ENCODE peak calls at places on chromosomes 11 and 22, in seven cellular contexts. V, K, M, W, B, Z and P are unnamed samples. For H3K4me1, the result is how much of the 10 kb centered on the place peaks cover.

GRCh38 chr11:103898065-103898464 is 138.4 kb upstream of the DDI1 start:
- DNase-seq in K (no peak), V (no peak), M (no peak), Z (no peak), W (no peak), B (no peak), P (no peak)

GRCh38 chr22:29727248-29727551 is 7.4 kb downstream of the CABP7 start:
- DNase-seq in K (no peak), V (peak), M (peak), B (no peak), Z (peak), W (no peak), P (no peak)

GRCh38 chr11:132177106-132177505 is 806.7 kb downstream of the NTM start:
- DNase-seq in W (no peak), V (peak), Z (peak), B (no peak), K (no peak), M (no peak), P (no peak)

GRCh38 chr11:57324886-57325734 is at the start of gene TNKS1BP1:
- DNase-seq in M (peak), K (peak), Z (peak), V (peak), W (no peak), B (peak), P (peak)

GRCh38 chr11:33944693-33945424 is 53.0 kb upstream of the LMO2 start:
- DNase-seq in K (no peak), B (no peak), M (no peak), W (no peak), Z (no peak), V (no peak), P (no peak)

GRCh38 chr22:38578505-38578904 is 8.5 kb upstream of the DMC1 start:
- DNase-seq in K (no peak), Z (no peak), M (no peak), V (no peak), W (no peak), B (peak), P (no peak)

GRCh38 chr11:67495234-67496005 is 9.7 kb downstream of the PITPNM1 start:
- DNase-seq in B (no peak), K (no peak), W (no peak), Z (no peak), V (no peak), M (no peak), P (no peak)

GRCh38 chr11:9831122-9831521 is 167.2 kb downstream of the SWAP70 start:
- DNase-seq in M (no peak), Z (no peak), V (no peak), W (no peak), K (no peak), B (no peak), P (no peak)

GRCh38 chr11:134614141-134614540 is 202.1 kb upstream of the B3GAT1 start:
- DNase-seq in V (no peak), W (no peak), K (no peak), Z (no peak), M (no peak), B (no peak), P (no peak)

GRCh38 chr11:134615041-134615615 is 203.1 kb upstream of the B3GAT1 start:
- DNase-seq in V (no peak), K (no peak), W (no peak), B (no peak), M (no peak), Z (no peak), P (no peak)

GRCh38 chr11:134616048-134616447 is 204.0 kb upstream of the B3GAT1 start:
- DNase-seq in Z (no peak), K (no peak), B (no peak), V (no peak), W (no peak), M (no peak), P (no peak)

GRCh38 chr11:134613646-134614045 is 201.6 kb upstream of the B3GAT1 start:
- DNase-seq in B (peak), M (no peak), V (no peak), K (no peak), W (no peak), Z (no peak), P (no peak)

DNA sequence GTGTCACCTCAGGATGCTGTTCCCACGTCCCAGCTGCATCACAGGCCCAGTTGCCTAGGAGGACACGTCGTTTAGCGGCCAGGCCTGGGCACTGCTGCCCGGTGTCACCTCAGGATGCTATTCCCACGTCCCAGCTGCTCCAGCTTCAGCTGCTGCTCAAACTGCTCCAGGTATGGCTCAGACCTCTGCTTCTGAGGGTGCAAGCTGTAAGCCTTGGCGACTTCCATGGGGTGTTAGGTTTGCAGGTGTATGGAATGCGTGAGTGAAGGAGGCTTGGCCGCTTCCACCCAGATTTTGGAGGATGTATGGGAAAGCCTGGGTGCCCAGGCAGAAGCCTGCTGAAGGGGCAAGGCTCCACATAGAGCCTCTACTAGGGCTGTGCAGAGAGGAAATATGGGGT is 205.3 kb upstream of the B3GAT1 start:
- DNase-seq in Z (no peak), V (no peak), M (no peak), B (no peak), W (no peak), K (no peak), P (no peak)
- TF ChIP-seq POLR2AphosphoS5 in Z (no peak), V (no peak), M (no peak), B (no peak), W (no peak), K (no peak), P (no peak)

DNA sequence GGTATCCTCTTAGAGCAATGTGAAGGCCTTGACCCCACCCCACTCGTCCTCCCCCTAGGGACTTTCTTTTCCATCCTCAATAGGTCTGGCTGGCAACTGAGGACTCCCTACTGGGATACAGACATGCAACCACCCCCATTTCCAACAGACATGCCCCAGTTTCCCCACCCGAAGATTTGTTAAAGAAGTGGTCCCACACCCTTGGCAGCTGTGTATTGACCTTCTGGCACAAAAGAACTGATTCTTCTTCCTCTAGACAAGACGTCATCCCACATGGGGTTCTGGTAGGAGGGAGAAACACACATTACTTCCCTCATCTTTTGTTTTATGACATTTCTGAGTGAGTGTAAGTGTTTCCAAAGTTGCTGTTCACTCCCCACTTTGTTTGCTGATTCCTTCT is 4.6 kb downstream of the KIRREL3 start:
- DNase-seq in Z (no peak), W (no peak), K (no peak), V (no peak), B (no peak), M (no peak), P (no peak)
- H3K4me1 ChIP-seq in Z (under half), W (under half), K (under half), V (under half), B (under half), M (under half), P (under half)

GRCh38 chr11:71371674-71372069 is 76.5 kb downstream of the DHCR7 start:
- DNase-seq in K (no peak), V (no peak), M (no peak), B (no peak), Z (no peak), W (no peak), P (no peak)

GRCh38 chr11:71369411-71369810 is 78.8 kb downstream of the DHCR7 start:
- DNase-seq in B (no peak), Z (no peak), W (no peak), K (no peak), M (no peak), V (no peak), P (no peak)

GRCh38 chr11:71370020-71370747 is 78.0 kb downstream of the DHCR7 start:
- DNase-seq in W (no peak), B (no peak), V (no peak), Z (no peak), K (no peak), M (no peak), P (no peak)

GRCh38 chr11:71372693-71373657 is 75.2 kb downstream of the DHCR7 start:
- DNase-seq in Z (no peak), V (peak), B (no peak), K (no peak), W (peak), M (no peak), P (no peak)

GRCh38 chr11:71370895-71371673 is 77.1 kb downstream of the DHCR7 start:
- DNase-seq in Z (no peak), W (no peak), B (no peak), K (no peak), M (no peak), V (no peak), P (no peak)
- TF ChIP-seq CTCF in Z (no peak), W (no peak), B (no peak), K (no peak), M (no peak), V (peak), P (no peak)

DNA sequence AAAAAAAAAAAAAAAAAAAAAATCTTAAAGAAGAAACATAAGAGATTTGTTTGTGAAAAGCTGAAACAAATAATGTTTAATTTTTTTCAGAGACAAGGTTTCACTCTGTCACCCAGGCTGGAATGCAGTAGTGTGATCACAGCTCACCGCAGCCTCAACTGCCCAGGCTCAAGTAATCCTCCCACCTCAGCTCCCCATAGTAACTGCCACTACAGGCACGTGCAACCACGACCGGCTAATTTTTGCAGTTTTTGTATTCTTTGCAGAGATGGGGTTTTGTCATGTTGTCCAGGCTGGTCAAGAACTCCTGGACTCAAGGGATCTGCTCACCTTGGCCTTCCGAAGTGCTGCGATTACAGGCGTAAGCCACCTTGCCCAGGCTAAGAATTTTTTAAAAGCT is 2.9 kb downstream of the CLNS1A start:
- DNase-seq in Z (no peak), V (no peak), M (no peak), K (no peak), W (no peak), B (no peak), P (no peak)
- TF ChIP-seq POLR2AphosphoS5 in Z (no peak), V (no peak), M (no peak), K (no peak), W (no peak), B (no peak), P (no peak)